ENCODE peak calls at places on chromosome 1, in seven cellular contexts. V is GM23338, Y is kidney, A is BE2C, X is hepatocyte, F is WTC11, M is Calu3. D is an unnamed sample.

GRCh38 chr1:108901106-108901505 is 24.3 kb downstream of the GPSM2 start:
- DNase-seq in Y (no peak), V (no peak), F (no peak), M (no peak), X (no peak), A (no peak), D (no peak)

GRCh38 chr1:193457676-193458075 is 271.3 kb upstream of the B3GALT2 start:
- DNase-seq in A (no peak), F (no peak), V (no peak), M (no peak), Y (no peak), X (no peak), D (no peak)

GRCh38 chr1:196877964-196878363 is 9.9 kb upstream of the CFHR4 start:
- DNase-seq in A (peak), V (peak), F (peak), Y (peak), X (peak), M (no peak), D (peak)

GRCh38 chr1:103516693-103517092 is 8.8 kb upstream of the RNPC3 start:
- DNase-seq in F (no peak), X (no peak), Y (no peak), A (no peak), V (no peak), M (no peak), D (no peak)

GRCh38 chr1:233904979-233905415 is 521 bp downstream of the SLC35F3 start:
- DNase-seq in F (no peak), X (peak), A (peak), V (no peak), Y (peak), M (peak), D (peak)

GRCh38 chr1:86832409-86832808 is 81.5 kb downstream of the SELENOF start:
- DNase-seq in V (no peak), X (no peak), A (no peak), Y (no peak), M (no peak), F (no peak), D (no peak)

GRCh38 chr1:230937370-230937769 is 41.3 kb downstream of the TTC13 start:
- DNase-seq in X (no peak), M (no peak), A (no peak), Y (no peak), V (no peak), F (no peak), D (no peak)

GRCh38 chr1:218698181-218698580 is 353.0 kb downstream of the TGFB2 start:
- DNase-seq in X (no peak), V (no peak), F (no peak), M (no peak), A (no peak), Y (no peak), D (no peak)

GRCh38 chr1:5927506-5928370 is 64.5 kb downstream of the NPHP4 start:
- DNase-seq in M (no peak), A (no peak), Y (no peak), F (no peak), V (no peak), X (no peak), D (no peak)

GRCh38 chr1:26677306-26678115 is 18.3 kb upstream of the ARID1A start:
- DNase-seq in F (peak), Y (peak), M (peak), X (peak), V (peak), A (peak), D (no peak)

GRCh38 chr1:95323117-95323516 is 89.1 kb downstream of the RWDD3 start:
- DNase-seq in Y (no peak), M (peak), X (peak), A (peak), F (no peak), V (no peak), D (no peak)

GRCh38 chr1:167412072-167412471 is 106.3 kb downstream of the CD247 start:
- DNase-seq in F (no peak), M (no peak), A (no peak), Y (no peak), V (no peak), X (no peak), D (no peak)

GRCh38 chr1:59541161-59541560 is 244.3 kb downstream of the FGGY start:
- DNase-seq in X (no peak), V (no peak), Y (no peak), A (no peak), M (no peak), F (no peak), D (no peak)

GRCh38 chr1:43786975-43787374 is 79.6 kb downstream of the ST3GAL3 start:
- DNase-seq in V (no peak), M (no peak), A (peak), Y (no peak), X (peak), F (no peak), D (no peak)

GRCh38 chr1:225772323-225772768 is 5.3 kb upstream of the SRP9 start:
- DNase-seq in X (peak), F (peak), M (peak), Y (peak), V (peak), A (peak), D (peak)

GRCh38 chr1:41682845-41683630 is 198.6 kb upstream of the EDN2 start:
- DNase-seq in A (no peak), X (no peak), Y (peak), F (no peak), M (no peak), V (no peak), D (no peak)

GRCh38 chr1:169348356-169349036 is 19.1 kb downstream of the NME7 start:
- DNase-seq in A (peak), V (peak), X (peak), M (peak), F (no peak), Y (no peak), D (peak)

GRCh38 chr1:181179279-181179979 is 90.9 kb downstream of the IER5 start:
- DNase-seq in V (no peak), F (no peak), Y (no peak), M (no peak), X (no peak), A (no peak), D (no peak)

GRCh38 chr1:228289996-228290881 is 82.4 kb downstream of the OBSCN start:
- DNase-seq in M (no peak), X (no peak), Y (peak), V (no peak), F (no peak), A (peak), D (no peak)

GRCh38 chr1:16224472-16224871 is 12.0 kb upstream of the ARHGEF19 start:
- DNase-seq in M (no peak), V (no peak), A (no peak), F (no peak), Y (no peak), X (no peak), D (no peak)

GRCh38 chr1:31029031-31029430 is 36.5 kb downstream of the PUM1 start:
- DNase-seq in F (no peak), V (no peak), M (no peak), A (no peak), Y (no peak), X (no peak), D (no peak)

DNA sequence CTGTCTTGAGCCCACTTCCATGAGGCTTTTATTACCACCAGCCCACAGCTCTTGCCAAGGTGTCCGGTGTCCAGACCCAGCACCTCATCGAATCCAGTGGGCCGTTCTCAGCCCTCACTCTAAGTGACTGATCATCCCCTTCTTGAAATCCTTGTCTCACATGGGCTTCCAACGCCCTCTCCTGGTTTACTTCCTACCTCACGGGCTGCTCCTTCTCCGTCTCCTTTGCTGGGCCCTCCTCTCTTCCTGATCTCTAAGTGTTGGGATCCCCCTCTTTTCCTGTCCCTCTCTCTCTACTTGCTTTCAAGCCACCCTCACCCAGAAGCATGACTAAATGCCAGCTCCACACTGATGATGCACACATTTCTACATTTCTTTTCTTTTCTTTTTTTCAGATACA is 9.0 kb upstream of the RHBG start:
- DNase-seq in V (peak), X (no peak), A (peak), F (peak), Y (no peak), M (peak), D (no peak)
- TF ChIP-seq CTCF in V (peak), X (peak), A (peak), F (no peak), Y (no peak), M (peak), D (peak)

GRCh38 chr1:33875857-33876256 is 12.0 kb downstream of the HMGB4 start:
- DNase-seq in X (no peak), Y (no peak), F (no peak), A (no peak), M (no peak), V (no peak), D (no peak)
- TF ChIP-seq CTCF in X (peak), Y (peak), F (no peak), A (no peak), M (no peak), V (no peak), D (no peak)

DNA sequence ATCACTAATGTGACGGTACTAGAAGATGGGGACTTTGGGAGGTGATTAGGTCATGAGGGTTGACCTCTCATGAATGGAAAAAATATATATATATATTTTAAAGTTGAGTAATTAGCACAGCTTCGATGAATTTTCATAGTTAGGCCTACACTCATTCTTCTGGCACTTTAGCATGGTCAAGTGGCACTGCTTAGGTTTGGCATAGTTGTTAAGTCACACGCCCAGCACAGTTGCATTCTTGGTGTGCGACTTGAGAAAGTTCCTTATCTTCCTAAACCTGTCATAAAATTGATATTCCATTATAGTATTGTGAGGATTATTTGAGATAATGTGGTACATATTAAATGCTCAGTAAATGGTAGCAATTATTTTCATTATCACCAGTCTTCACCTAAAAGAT is 47.7 kb downstream of the MAN1A2 start:
- DNase-seq in A (no peak), V (no peak), X (no peak), F (no peak), Y (no peak), M (no peak), D (no peak)
- TF ChIP-seq CTCF in A (no peak), V (no peak), X (no peak), F (no peak), Y (no peak), M (no peak), D (no peak)

DNA sequence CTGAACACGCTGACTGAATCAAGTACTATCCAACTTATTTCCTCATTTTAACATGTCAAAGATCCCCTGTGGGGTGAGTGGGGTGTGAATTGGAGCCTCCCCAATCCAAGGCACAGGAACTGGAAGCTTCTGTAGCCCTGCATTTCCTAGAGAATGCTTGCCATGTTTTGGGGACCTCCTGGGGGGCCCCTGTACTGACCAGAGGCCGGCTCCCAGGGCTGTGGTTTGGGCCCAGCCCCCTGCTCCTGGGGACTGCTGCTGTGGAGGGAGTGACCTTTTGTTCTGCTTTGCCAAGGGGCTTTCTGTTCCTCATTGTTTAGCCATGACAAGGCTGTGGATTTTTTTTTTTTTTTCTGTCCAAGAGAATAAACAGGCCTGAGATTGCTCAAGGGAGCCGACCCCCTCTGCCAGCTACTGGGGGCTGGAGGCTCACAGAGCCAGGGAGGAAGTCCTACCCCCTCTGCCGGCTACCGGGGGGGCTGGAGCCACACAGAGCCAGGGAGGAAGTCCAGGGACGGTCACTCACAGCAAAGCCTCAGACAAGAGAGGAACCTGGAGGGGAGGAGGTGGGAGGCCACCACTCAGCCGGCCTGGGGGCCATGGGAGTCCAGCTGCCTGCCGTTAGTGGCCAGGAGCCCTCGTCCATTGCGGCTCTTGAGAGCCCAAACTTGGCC is 17.4 kb downstream of the TNFRSF1B start:
- DNase-seq in X (peak), A (peak), M (peak), F (no peak), V (no peak), Y (peak), D (peak)
- TF ChIP-seq CTCF in X (no peak), A (no peak), M (no peak), F (no peak), V (no peak), Y (no peak), D (no peak)

DNA sequence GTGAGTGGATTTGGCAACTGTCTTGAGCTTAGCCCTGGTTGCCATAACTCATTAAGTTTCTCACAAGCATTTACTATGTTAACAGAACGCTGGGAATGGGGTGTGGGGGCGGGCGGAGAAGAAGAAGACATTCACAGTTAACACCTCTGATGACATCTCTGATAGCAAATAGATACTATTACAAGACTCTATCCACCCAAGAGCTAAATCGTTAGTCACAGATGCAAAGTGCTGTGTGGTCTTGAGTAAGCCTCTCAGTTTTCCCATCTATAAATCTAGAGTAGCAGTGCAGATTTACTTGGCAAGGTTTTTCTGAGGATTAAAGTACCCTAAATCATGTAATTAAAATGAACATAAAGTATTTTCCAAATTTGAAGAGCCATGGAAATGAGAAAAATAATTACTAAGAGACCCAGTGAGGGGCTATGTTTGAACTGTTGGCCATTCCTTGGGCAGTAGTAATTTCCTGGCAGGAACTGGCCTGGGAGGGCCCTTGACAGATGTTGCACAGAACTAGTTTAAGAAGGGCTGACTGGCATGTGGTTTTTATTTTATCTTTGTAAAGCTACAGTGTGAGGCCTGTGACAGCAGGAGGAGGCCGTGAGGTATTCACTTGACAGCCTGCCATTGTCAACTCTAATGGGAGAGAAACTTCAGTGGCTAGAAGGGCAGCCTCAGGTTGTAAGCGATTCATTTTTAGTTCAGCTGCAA is 58.7 kb upstream of the APOBEC4 start:
- DNase-seq in M (no peak), X (peak), A (no peak), F (no peak), Y (no peak), V (no peak), D (no peak)
- TF ChIP-seq CTCF in M (no peak), X (no peak), A (no peak), F (no peak), Y (no peak), V (no peak), D (no peak)

GRCh38 chr1:161727343-161727924 is 6.1 kb downstream of the FCRLB start:
- DNase-seq in V (peak), F (no peak), M (no peak), X (no peak), Y (no peak), A (no peak), D (no peak)

GRCh38 chr1:161725888-161726630 is 4.7 kb downstream of the FCRLB start:
- DNase-seq in V (peak), M (peak), F (peak), Y (peak), A (peak), X (peak), D (peak)

GRCh38 chr1:161728376-161729226 is 7.3 kb downstream of the FCRLB start:
- DNase-seq in Y (no peak), A (no peak), M (no peak), F (no peak), V (no peak), X (no peak), D (no peak)

GRCh38 chr1:161723459-161724149 is 2.3 kb downstream of the FCRLB start:
- DNase-seq in Y (no peak), A (no peak), X (peak), F (no peak), M (peak), V (no peak), D (no peak)

DNA sequence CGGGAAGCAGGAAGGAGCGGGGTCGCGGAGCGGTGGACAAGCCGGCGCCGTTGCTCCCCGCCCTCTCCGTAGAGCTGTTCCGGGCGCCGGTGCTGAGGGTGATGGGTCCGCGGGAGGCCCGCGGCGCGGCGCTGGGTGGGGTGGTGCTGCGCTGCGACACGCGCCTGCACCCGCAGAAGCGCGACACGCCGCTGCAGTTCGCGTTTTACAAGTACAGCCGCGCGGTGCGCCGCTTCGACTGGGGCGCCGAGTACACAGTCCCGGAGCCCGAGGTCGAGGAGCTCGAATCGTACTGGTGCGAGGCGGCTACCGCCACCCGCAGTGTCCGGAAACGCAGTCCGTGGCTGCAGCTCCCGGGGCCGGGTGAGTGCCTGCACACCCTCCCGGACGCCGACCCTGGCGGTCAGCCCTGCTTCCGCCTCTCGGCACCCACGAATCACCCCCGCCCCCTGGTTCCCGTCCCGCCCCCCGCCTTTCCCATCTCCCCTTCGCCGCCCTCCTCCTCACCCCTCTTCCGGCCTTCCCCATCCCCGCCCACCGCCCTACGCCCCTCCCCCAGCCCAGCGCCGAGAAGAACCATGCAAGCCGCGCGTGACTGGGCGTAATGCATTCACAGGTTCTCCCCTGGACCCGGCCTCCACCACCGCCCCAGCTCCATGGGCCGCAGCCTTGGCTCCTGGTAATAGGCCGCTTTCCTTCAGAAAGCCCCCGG is 5.4 kb downstream of the FCRLB start:
- DNase-seq in F (peak), X (peak), V (peak), M (peak), A (peak), Y (peak), D (peak)
- TF ChIP-seq CTCF in F (no peak), X (no peak), V (no peak), M (no peak), A (no peak), Y (no peak), D (no peak)

D was measured in neural crest cell.